ENCODE peak calls at places on chromosomes 7 and 10, in four cellular contexts. One of them, this sample, is unnamed.

GRCh38 chr7:81299272-81299671 is 380.4 kb upstream of the SEMA3C start:
- DNase-seq in nucleus accumbens: no peak
- DNase-seq in activated CD4-positive, alpha-beta memory T cell treated with anti-CD3 and anti-CD28 coated beads, Interleukin-2, amount 10 ng/mL, durations not matched to agents 7 days and 5 days: no peak
- DNase-seq in NCI-H774: no peak
- DNase-seq in this sample: no peak

GRCh38 chr10:103854265-103854686 is 1.1 kb downstream of the SH3PXD2A start:
- DNase-seq in nucleus accumbens: no peak
- DNase-seq in activated CD4-positive, alpha-beta memory T cell treated with anti-CD3 and anti-CD28 coated beads, Interleukin-2, amount 10 ng/mL, durations not matched to agents 7 days and 5 days: no peak
- DNase-seq in NCI-H774: no peak
- DNase-seq in this sample: no peak

GRCh38 chr7:107232568-107233090 is 63.8 kb downstream of the HBP1 start:
- DNase-seq in nucleus accumbens: no peak
- DNase-seq in activated CD4-positive, alpha-beta memory T cell treated with anti-CD3 and anti-CD28 coated beads, Interleukin-2, amount 10 ng/mL, durations not matched to agents 7 days and 5 days: no peak
- DNase-seq in NCI-H774: no peak
- DNase-seq in this sample: no peak

GRCh38 chr10:126905776-126906703 is 812 bp downstream of the DOCK1 start:
- DNase-seq in nucleus accumbens: no peak
- DNase-seq in activated CD4-positive, alpha-beta memory T cell treated with anti-CD3 and anti-CD28 coated beads, Interleukin-2, amount 10 ng/mL, durations not matched to agents 7 days and 5 days: no peak
- DNase-seq in NCI-H774: no peak
- DNase-seq in this sample: no peak

GRCh38 chr7:14583518-14583917 is 319.0 kb downstream of the DGKB start:
- DNase-seq in nucleus accumbens: no peak
- DNase-seq in activated CD4-positive, alpha-beta memory T cell treated with anti-CD3 and anti-CD28 coated beads, Interleukin-2, amount 10 ng/mL, durations not matched to agents 7 days and 5 days: no peak
- DNase-seq in NCI-H774: no peak
- DNase-seq in this sample: no peak

GRCh38 chr7:12923971-12924370 is 236.5 kb downstream of the ARL4A start:
- DNase-seq in nucleus accumbens: no peak
- DNase-seq in activated CD4-positive, alpha-beta memory T cell treated with anti-CD3 and anti-CD28 coated beads, Interleukin-2, amount 10 ng/mL, durations not matched to agents 7 days and 5 days: no peak
- DNase-seq in NCI-H774: no peak
- DNase-seq in this sample: no peak

GRCh38 chr10:60846173-60846572 is 67.9 kb downstream of the CDK1 start:
- DNase-seq in nucleus accumbens: no peak
- DNase-seq in activated CD4-positive, alpha-beta memory T cell treated with anti-CD3 and anti-CD28 coated beads, Interleukin-2, amount 10 ng/mL, durations not matched to agents 7 days and 5 days: no peak
- DNase-seq in NCI-H774: no peak
- DNase-seq in this sample: no peak

GRCh38 chr7:64885520-64886240 is 17.4 kb upstream of the ZNF273 start:
- DNase-seq in nucleus accumbens: no peak
- DNase-seq in activated CD4-positive, alpha-beta memory T cell treated with anti-CD3 and anti-CD28 coated beads, Interleukin-2, amount 10 ng/mL, durations not matched to agents 7 days and 5 days: peak
- DNase-seq in NCI-H774: no peak
- DNase-seq in this sample: peak

GRCh38 chr10:71434760-71435394 is 38.2 kb downstream of the CDH23 start:
- DNase-seq in nucleus accumbens: no peak
- DNase-seq in activated CD4-positive, alpha-beta memory T cell treated with anti-CD3 and anti-CD28 coated beads, Interleukin-2, amount 10 ng/mL, durations not matched to agents 7 days and 5 days: no peak
- DNase-seq in NCI-H774: no peak
- DNase-seq in this sample: peak

This sample was measured in activated CD8-positive, alpha-beta memory T cell treated with anti-CD3 and anti-CD28 coated beads for 24 hours.